ENCODE peak calls at places on chromosomes 16 and 17, in seven cellular contexts. Q is right cardiac atrium; H is fibroblast of lung; A is pancreas; P is CD8-positive, alpha-beta T cell; I is psoas muscle; Y is gastrocnemius medialis. J is an unnamed sample.
A peak's percentile ranks its signal among the peaks of the same experiment; 100 is the strongest.

GRCh38 chr16:14510939-14511797 is 118.9 kb downstream of the PARN start:
- DNase-seq in A (no peak), P (no peak), H (peak; percentile 97), I (no peak), Y (no peak), Q (no peak), J (no peak)

GRCh38 chr17:56884483-56885144 is 29.2 kb downstream of the TRIM25 start:
- DNase-seq in Y (no peak), Q (no peak), P (no peak), A (no peak), I (no peak), H (no peak), J (no peak)

GRCh38 chr16:3520398-3520797 is 19.6 kb downstream of the CLUAP1 start:
- DNase-seq in Q (no peak), P (no peak), H (peak; percentile 11), Y (no peak), A (no peak), I (no peak), J (no peak)

GRCh38 chr17:61678339-61678738 is 87.3 kb upstream of the NACA2 start:
- DNase-seq in H (no peak), P (no peak), Y (no peak), I (no peak), A (no peak), Q (no peak), J (no peak)

GRCh38 chr17:64008830-64009229 is 10.7 kb downstream of the PRR29 start:
- DNase-seq in Y (no peak), P (no peak), I (no peak), A (no peak), H (no peak), Q (no peak), J (no peak)

GRCh38 chr16:85238233-85238647 is 126.0 kb upstream of the CIBAR2 start:
- DNase-seq in Y (no peak), Q (peak; percentile 86), P (no peak), A (no peak), H (peak; percentile 91), I (peak; percentile 84), J (peak; percentile 94)

GRCh38 chr16:79991918-79992317 is 391.4 kb upstream of the MAF start:
- DNase-seq in Q (no peak), Y (no peak), P (no peak), I (no peak), A (no peak), H (no peak), J (no peak)

GRCh38 chr17:65193305-65194293 is 56.4 kb downstream of the RGS9 start:
- DNase-seq in A (no peak), I (no peak), H (peak; percentile 25), Q (no peak), Y (no peak), P (no peak), J (no peak)

GRCh38 chr17:9729034-9729650 is 62.2 kb downstream of the DHRS7C start:
- DNase-seq in Q (no peak), I (no peak), Y (no peak), H (peak; percentile 44), P (no peak), A (no peak), J (no peak)

GRCh38 chr17:40025991-40026815 is 11.0 kb downstream of the CSF3 start:
- DNase-seq in P (no peak), I (no peak), H (peak; percentile 68), Y (no peak), A (no peak), Q (no peak), J (no peak)

GRCh38 chr17:74361613-74362391 is at the start of gene BTBD17:
- DNase-seq in A (peak; percentile 87), I (peak; percentile 77), P (no peak), Y (peak; percentile 13), Q (peak; percentile 58), H (no peak), J (no peak)

GRCh38 chr17:58875261-58875660 is 119.6 kb downstream of the PPM1E start:
- DNase-seq in P (no peak), A (no peak), I (no peak), Q (no peak), H (peak; percentile 2), Y (no peak), J (no peak)

GRCh38 chr17:36082062-36082461 is 7.9 kb downstream of the CCL3 start:
- DNase-seq in I (no peak), Q (no peak), A (no peak), Y (no peak), H (no peak), P (no peak), J (no peak)

GRCh38 chr17:56292010-56292409 is 138.7 kb downstream of the ANKFN1 start:
- DNase-seq in I (no peak), H (peak; percentile 82), Q (no peak), P (no peak), A (no peak), Y (no peak), J (no peak)

GRCh38 chr16:86300746-86301480 is 209.4 kb upstream of the FOXF1 start:
- DNase-seq in P (no peak), I (no peak), Y (no peak), H (peak; percentile 35), Q (no peak), A (peak; percentile 43), J (no peak)
- H3K27me3 ChIP-seq in P (peaks cover 15% of the 10 kb centered on the region), I (peaks cover 88% of the 10 kb centered on the region), Y (peaks cover 52% of the 10 kb centered on the region), H (no peaks in the 10 kb centered on the region), Q (no peaks in the 10 kb centered on the region), A (peaks cover 7% of the 10 kb centered on the region), J (peaks cover 4% of the 10 kb centered on the region)

GRCh38 chr17:6772016-6772415 is 4.0 kb upstream of the FBXO39 start:
- DNase-seq in P (no peak), A (no peak), Q (no peak), Y (no peak), H (no peak), I (no peak), J (no peak)

GRCh38 chr17:6768447-6768846 is 7.6 kb upstream of the FBXO39 start:
- DNase-seq in P (no peak), A (no peak), I (no peak), H (no peak), Y (no peak), Q (no peak), J (no peak)
- H3K4me3 ChIP-seq in P (no peak overlapping the region), A (no peak overlapping the region), I (no peak overlapping the region), H (no peak overlapping the region), Y (no peak overlapping the region), Q (no peak overlapping the region), J (no peak overlapping the region)

DNA sequence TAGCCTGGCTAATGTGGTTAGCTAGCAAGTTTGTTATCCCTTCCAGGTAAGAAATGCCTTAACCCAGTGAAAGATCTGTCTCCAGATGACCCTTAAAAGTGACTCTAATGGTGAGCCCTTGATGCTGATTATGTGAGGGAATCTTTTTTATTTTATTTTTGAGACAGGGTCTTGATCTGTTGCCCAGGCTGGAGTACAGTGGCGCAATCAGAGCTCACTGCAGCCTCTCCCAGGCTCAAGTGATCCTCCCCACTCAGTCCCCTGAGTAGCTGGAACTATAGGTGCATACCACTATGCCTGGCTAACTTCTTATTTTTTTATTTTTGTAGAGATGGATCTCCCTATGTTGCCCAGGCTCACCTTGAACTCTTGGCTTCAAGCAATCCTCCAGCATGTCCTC is 10.8 kb upstream of the HP start:
- DNase-seq in A (no peak), I (no peak), Y (no peak), P (no peak), H (no peak), Q (no peak), J (no peak)
- H3K4me1 ChIP-seq in A (peaks cover 18% of the 10 kb centered on the region), I (peaks cover 8% of the 10 kb centered on the region), Y (peaks cover 27% of the 10 kb centered on the region), P (no peaks in the 10 kb centered on the region), H (no peaks in the 10 kb centered on the region), Q (no peaks in the 10 kb centered on the region), J (no peaks in the 10 kb centered on the region)

DNA sequence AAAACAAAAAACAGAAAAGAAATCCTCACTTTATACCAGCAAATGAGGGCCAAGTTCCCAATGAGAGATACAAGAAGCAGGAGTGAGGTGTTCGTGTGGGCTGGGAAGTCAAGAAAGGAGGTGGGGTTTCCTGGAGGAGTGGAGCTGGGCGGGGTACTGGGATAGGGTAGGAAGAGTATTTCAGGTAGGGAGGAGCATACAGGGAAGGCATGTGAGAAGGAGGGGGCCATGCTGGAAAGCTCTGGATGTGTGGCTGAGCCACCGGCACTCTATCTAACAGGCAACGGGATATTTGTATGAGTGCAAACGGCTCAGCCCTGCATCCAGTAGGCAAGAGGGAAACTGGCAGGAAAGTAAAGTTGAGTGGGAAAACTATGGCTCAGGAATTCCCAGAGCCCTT is 4.2 kb downstream of the OR3A2 start:
- DNase-seq in A (no peak), Y (no peak), P (no peak), I (no peak), H (no peak), Q (no peak), J (no peak)
- H3K27me3 ChIP-seq in A (peaks cover 23% of the 10 kb centered on the region), Y (peaks cover 19% of the 10 kb centered on the region), P (no peaks in the 10 kb centered on the region), I (peaks cover 18% of the 10 kb centered on the region), H (no peaks in the 10 kb centered on the region), Q (no peaks in the 10 kb centered on the region), J (no peaks in the 10 kb centered on the region)

DNA sequence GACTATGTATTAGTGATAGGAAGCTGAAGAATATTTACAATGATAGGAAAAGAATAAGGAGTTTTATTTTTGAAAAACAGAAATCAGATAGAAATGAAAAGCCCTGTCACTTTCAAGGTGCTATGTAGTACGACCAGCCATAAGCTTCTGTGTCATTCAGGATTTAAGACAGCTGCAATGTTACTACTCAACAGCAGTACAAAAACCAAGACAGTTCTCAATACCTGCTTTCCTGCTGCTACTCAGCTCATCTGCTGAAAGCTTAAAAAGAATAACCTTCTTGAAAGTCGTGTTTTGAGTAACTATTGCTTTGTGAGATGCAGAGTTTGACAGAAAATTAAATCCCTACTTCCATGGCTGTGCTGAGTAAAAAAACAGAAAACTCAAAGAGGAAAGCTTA is 8.7 kb downstream of the GRB2 start:
- DNase-seq in Q (no peak), P (no peak), A (no peak), H (no peak), I (no peak), Y (no peak), J (no peak)
- H3K4me3 ChIP-seq in Q (no peak overlapping the region), P (no peak overlapping the region), A (no peak overlapping the region), H (no peak overlapping the region), I (no peak overlapping the region), Y (no peak overlapping the region), J (no peak overlapping the region)

DNA sequence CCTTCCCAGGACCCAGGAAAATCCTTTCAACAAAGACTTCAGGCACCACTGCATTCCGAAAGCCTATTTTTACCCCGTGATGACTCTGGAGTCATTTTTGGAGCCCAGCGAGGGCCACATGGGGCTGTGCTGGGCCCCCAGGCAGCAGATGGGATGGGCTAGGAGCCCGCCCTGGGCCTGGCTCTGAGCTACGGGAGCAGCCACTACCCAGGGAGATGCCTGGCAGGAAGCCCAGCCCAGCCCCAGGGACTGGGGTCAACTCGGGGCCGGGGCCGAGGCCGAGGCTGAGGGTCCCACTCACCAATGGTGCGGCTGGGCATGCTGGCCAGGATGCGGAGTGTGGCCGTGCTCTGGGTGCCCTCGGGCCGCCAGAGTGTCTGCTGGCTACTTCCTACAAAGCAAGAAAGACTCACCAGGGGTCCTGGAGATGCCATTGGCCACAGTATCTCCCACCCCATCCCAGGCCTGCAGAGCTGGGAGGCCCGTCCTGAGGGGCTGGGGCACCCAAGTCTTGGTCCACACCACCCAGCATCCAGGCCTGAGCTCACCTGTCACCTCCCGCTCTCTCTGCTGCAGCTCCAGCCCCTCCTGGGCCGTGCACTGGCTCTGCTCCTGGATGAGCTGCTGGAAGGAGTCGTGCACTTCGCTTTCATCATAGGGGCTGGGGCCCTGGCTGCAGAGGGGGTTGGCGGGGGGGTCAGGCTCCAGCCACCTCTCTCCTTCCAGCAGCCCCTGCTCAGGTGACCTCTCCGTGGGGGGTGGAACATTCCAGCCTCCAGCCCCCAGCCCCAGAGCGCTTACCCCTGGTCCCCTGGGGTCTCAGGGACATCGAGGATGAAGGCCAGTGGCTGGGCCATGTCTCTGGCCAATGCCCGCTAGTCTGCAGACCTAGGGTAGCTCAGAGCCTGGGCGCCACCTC is 2.3 kb downstream of the TMC6 start:
- DNase-seq in Q (peak; percentile 60), A (peak; percentile 62), I (peak; percentile 64), P (no peak), Y (no peak), H (no peak), J (no peak)
- H3K4me1 ChIP-seq in Q (peaks cover 4% of the 10 kb centered on the region), A (peaks cover 8% of the 10 kb centered on the region), I (peaks cover 9% of the 10 kb centered on the region), P (peaks cover 72% of the 10 kb centered on the region), Y (peaks cover 5% of the 10 kb centered on the region), H (peaks cover 2% of the 10 kb centered on the region), J (no peaks in the 10 kb centered on the region)

GRCh38 chr16:21279501-21279900 is 1.4 kb upstream of the CRYM start:
- DNase-seq in I (no peak), A (no peak), Y (no peak), Q (no peak), H (peak; percentile 12), P (no peak), J (no peak)
- H3K27me3 ChIP-seq in I (peaks cover 35% of the 10 kb centered on the region), A (peaks cover 20% of the 10 kb centered on the region), Y (peaks cover 33% of the 10 kb centered on the region), Q (no peaks in the 10 kb centered on the region), H (peaks cover 35% of the 10 kb centered on the region), P (peaks cover 18% of the 10 kb centered on the region), J (no peaks in the 10 kb centered on the region)